ENCODE peak calls at places on chromosomes 7 and 10, in six cellular contexts. V is GM12892, O is sigmoid colon, H is fibroblast of the aortic adventitia, J is AG04450, B is H54. Z is an unnamed sample.
A peak's percentile ranks its signal among the peaks of the same experiment; 100 is the strongest.

GRCh38 chr10:121633056-121633455 is 34.8 kb upstream of the FGFR2 start:
- DNase-seq in B (no peak), O (peak; percentile 40), H (no peak), J (no peak), V (no peak), Z (no peak)

GRCh38 chr10:4656576-4657194 is 169.3 kb upstream of the AKR1E2 start:
- DNase-seq in O (peak; percentile 82), B (no peak), V (no peak), H (peak; percentile 80), J (no peak), Z (peak; percentile 72)

GRCh38 chr7:151306374-151306773 is 35.2 kb upstream of the NUB1 start:
- DNase-seq in V (no peak), H (no peak), O (no peak), J (no peak), B (no peak), Z (no peak)

GRCh38 chr7:35820858-35821257 is 20.0 kb downstream of the SEPTIN7 start:
- DNase-seq in B (no peak), V (no peak), O (no peak), J (no peak), H (no peak), Z (no peak)

GRCh38 chr7:36281945-36282727 is 107.5 kb upstream of the ANLN start:
- DNase-seq in J (no peak), V (no peak), O (peak; percentile 55), B (no peak), H (peak; percentile 31), Z (no peak)

GRCh38 chr7:3239291-3239691 is 61.8 kb upstream of the SDK1 start:
- DNase-seq in H (no peak), J (no peak), O (no peak), V (no peak), B (no peak), Z (no peak)

GRCh38 chr7:51455948-51456347 is 139.3 kb upstream of the COBL start:
- DNase-seq in O (no peak), H (no peak), J (no peak), B (no peak), V (no peak), Z (no peak)

GRCh38 chr7:36409180-36409579 is 19.5 kb downstream of the ANLN start:
- DNase-seq in J (no peak), O (no peak), V (no peak), B (no peak), H (no peak), Z (no peak)

GRCh38 chr7:116525913-116526857 is 1.3 kb downstream of the CAV1 start:
- DNase-seq in O (peak; percentile 93), J (peak; percentile 64), H (peak; percentile 89), V (peak; percentile 89), B (peak; percentile 58), Z (peak; percentile 90)

GRCh38 chr10:15879663-15880062 is 19.4 kb upstream of the MINDY3 start:
- DNase-seq in H (no peak), V (no peak), B (no peak), O (no peak), J (no peak), Z (no peak)

GRCh38 chr7:37007731-37008130 is 283.4 kb upstream of the AOAH start:
- DNase-seq in B (no peak), J (no peak), O (no peak), V (no peak), H (no peak), Z (no peak)